ENCODE peak calls at places on chromosomes 11 and 22, in four cellular contexts. One of them, this sample, is unnamed.

GRCh38 chr11:74634537-74634936 is 42.2 kb downstream of the POLD3 start:
- DNase-seq in hepatocyte: peak
- DNase-seq in transverse colon: peak
- DNase-seq in heart right ventricle: no peak
- DNase-seq in this sample: no peak

GRCh38 chr22:40345801-40346177 is 511 bp upstream of the ADSL start:
- DNase-seq in hepatocyte: peak
- DNase-seq in heart right ventricle: peak
- DNase-seq in transverse colon: peak
- DNase-seq in this sample: no peak

GRCh38 chr11:65625628-65626342 is 10.2 kb downstream of the PCNX3 start:
- DNase-seq in heart right ventricle: peak
- DNase-seq in hepatocyte: peak
- DNase-seq in transverse colon: peak
- DNase-seq in this sample: peak

GRCh38 chr11:109734602-109735001 is 312.6 kb downstream of the C11orf87 start:
- DNase-seq in hepatocyte: no peak
- DNase-seq in transverse colon: no peak
- DNase-seq in heart right ventricle: no peak
- DNase-seq in this sample: no peak

GRCh38 chr11:81772161-81772560 is 961.5 kb downstream of the FAM181B start:
- DNase-seq in heart right ventricle: no peak
- DNase-seq in transverse colon: no peak
- DNase-seq in hepatocyte: peak
- DNase-seq in this sample: no peak

GRCh38 chr11:70078095-70078795 is at the start of gene ANO1:
- DNase-seq in hepatocyte: peak
- DNase-seq in heart right ventricle: peak
- DNase-seq in transverse colon: no peak
- DNase-seq in this sample: no peak

GRCh38 chr11:130181295-130182272 is 22.0 kb downstream of the ST14 start:
- DNase-seq in hepatocyte: peak
- DNase-seq in transverse colon: peak
- DNase-seq in heart right ventricle: no peak
- DNase-seq in this sample: no peak

GRCh38 chr11:95081412-95081811 is 8.2 kb upstream of the ENDOD1 start:
- DNase-seq in hepatocyte: no peak
- DNase-seq in transverse colon: no peak
- DNase-seq in heart right ventricle: peak
- DNase-seq in this sample: peak

GRCh38 chr11:20067665-20068064 is 92.6 kb downstream of the DBX1 start:
- DNase-seq in transverse colon: no peak
- DNase-seq in heart right ventricle: no peak
- DNase-seq in hepatocyte: no peak
- DNase-seq in this sample: no peak

GRCh38 chr11:68383976-68384501 is 71.6 kb downstream of the LRP5 start:
- DNase-seq in heart right ventricle: peak
- DNase-seq in transverse colon: peak
- DNase-seq in hepatocyte: peak
- DNase-seq in this sample: peak

GRCh38 chr11:131682373-131683015 is 312.1 kb downstream of the NTM start:
- DNase-seq in transverse colon: no peak
- DNase-seq in heart right ventricle: no peak
- DNase-seq in hepatocyte: no peak
- DNase-seq in this sample: no peak

GRCh38 chr22:26642465-26643367 is 14.7 kb upstream of the MIAT start:
- DNase-seq in transverse colon: peak
- DNase-seq in hepatocyte: no peak
- DNase-seq in heart right ventricle: peak
- DNase-seq in this sample: no peak

GRCh38 chr11:6968816-6969215 is 42.6 kb downstream of the ZNF215 start:
- DNase-seq in heart right ventricle: no peak
- DNase-seq in transverse colon: no peak
- DNase-seq in hepatocyte: no peak
- DNase-seq in this sample: no peak

GRCh38 chr11:61695917-61696316 is 15.7 kb downstream of the DAGLA start:
- DNase-seq in heart right ventricle: peak
- DNase-seq in transverse colon: peak
- DNase-seq in hepatocyte: peak
- DNase-seq in this sample: peak

GRCh38 chr22:37023743-37024338 is 4.3 kb downstream of the MPST start:
- DNase-seq in hepatocyte: no peak
- DNase-seq in transverse colon: peak
- DNase-seq in heart right ventricle: no peak
- DNase-seq in this sample: no peak

GRCh38 chr22:37020192-37020479 is 594 bp downstream of the MPST start:
- DNase-seq in transverse colon: peak
- DNase-seq in hepatocyte: peak
- DNase-seq in heart right ventricle: no peak
- DNase-seq in this sample: no peak

GRCh38 chr22:37021041-37021440 is 1.5 kb downstream of the MPST start:
- DNase-seq in heart right ventricle: no peak
- DNase-seq in transverse colon: peak
- DNase-seq in hepatocyte: no peak
- DNase-seq in this sample: no peak

GRCh38 chr22:37022483-37023337 is 3.2 kb downstream of the MPST start:
- DNase-seq in transverse colon: no peak
- DNase-seq in heart right ventricle: no peak
- DNase-seq in hepatocyte: no peak
- DNase-seq in this sample: no peak

DNA sequence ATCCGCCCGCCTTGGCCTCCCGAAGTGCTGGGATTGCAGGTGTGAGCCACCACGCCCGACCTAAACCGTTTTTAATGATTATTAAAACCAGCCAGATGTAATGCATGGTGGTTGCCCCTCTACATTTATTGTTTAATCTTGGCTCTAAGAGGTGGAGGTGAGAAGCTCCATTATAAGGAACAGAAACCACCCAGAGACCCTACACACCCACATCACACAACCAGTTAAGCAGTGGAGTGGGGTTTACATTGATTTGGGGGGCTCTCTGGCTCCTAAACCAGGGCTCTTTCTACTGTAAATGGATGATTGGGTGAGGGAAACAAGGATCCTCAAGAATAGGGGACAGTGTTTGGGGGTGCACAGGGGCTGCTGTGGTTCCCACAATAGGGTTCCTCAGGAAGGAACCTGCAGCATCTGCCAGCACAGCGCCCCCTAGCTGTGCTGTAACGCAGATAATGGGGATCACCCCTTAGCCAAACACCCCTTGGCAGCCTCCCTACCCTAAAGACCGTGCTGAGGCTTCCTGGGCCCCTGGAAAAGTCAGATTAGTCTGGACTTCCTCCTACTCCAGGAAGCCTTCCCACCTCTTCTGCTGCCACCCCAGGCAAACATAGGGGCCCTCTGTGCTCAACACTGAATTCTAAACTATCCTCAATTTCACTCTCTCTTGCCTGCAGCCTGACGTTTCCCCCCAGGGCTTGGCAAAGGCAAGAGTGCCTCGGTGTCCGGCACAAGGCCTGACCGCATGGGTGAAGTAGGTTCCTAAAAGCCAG is 2.4 kb downstream of the MPST start:
- DNase-seq in heart right ventricle: no peak
- DNase-seq in hepatocyte: peak
- DNase-seq in transverse colon: peak
- DNase-seq in this sample: peak
- H3K27ac ChIP-seq in heart right ventricle: peak
- H3K27ac ChIP-seq in hepatocyte: no peak
- H3K27ac ChIP-seq in transverse colon: peak
- H3K27ac ChIP-seq in this sample: peak

DNA sequence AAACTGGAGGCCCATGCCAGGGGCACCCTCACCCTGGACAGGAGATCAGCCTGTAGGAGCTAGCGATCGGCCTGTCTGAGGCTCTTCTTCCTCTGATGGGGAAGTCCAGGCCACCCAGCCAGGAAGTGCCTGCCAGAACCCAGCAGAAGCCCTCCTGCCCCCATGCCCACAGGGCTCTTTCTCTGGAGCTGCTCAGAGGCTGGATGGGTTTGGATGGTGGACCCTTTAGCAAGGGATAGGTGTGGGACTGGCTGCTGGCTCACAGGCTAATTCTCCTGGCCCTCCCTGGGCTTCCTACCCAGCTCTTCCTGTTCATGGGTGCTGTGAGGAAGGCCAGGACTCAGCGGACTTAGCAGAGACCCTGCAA is 7.7 kb downstream of the FXYD2 start:
- DNase-seq in heart right ventricle: no peak
- DNase-seq in hepatocyte: no peak
- DNase-seq in transverse colon: no peak
- DNase-seq in this sample: no peak
- H3K27ac ChIP-seq in heart right ventricle: no peak
- H3K27ac ChIP-seq in hepatocyte: peak
- H3K27ac ChIP-seq in transverse colon: peak
- H3K27ac ChIP-seq in this sample: no peak

GRCh38 chr11:34207487-34207886 is 102.1 kb downstream of the NAT10 start:
- DNase-seq in hepatocyte: no peak
- DNase-seq in heart right ventricle: no peak
- DNase-seq in transverse colon: no peak
- DNase-seq in this sample: no peak
- H3K27ac ChIP-seq in hepatocyte: peak
- H3K27ac ChIP-seq in heart right ventricle: no peak
- H3K27ac ChIP-seq in transverse colon: no peak
- H3K27ac ChIP-seq in this sample: no peak

GRCh38 chr11:18671246-18671645 is 27.3 kb upstream of the TMEM86A start:
- DNase-seq in hepatocyte: no peak
- DNase-seq in heart right ventricle: no peak
- DNase-seq in transverse colon: no peak
- DNase-seq in this sample: no peak

GRCh38 chr11:18677560-18677959 is 21.0 kb upstream of the TMEM86A start:
- DNase-seq in heart right ventricle: no peak
- DNase-seq in hepatocyte: no peak
- DNase-seq in transverse colon: no peak
- DNase-seq in this sample: no peak

DNA sequence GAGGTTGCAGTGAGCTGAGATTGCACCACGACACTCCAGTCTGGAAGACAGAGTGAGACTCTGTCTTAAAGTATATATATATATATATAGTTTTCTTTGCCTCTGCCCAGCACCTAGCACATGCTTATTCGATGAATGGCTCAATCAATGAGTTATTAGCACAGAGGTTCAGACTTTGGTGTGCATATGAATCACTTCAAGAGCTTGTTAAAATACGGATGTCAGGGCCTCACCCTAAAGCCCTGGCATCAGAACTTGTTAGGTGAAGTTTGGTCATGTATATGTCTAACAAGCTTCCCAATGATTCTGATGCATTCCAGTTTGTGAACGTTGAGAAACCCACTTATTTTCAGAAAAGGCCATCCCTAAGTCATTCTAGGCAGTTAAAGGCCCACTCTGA is 21.8 kb upstream of the TMEM86A start:
- DNase-seq in hepatocyte: no peak
- DNase-seq in transverse colon: no peak
- DNase-seq in heart right ventricle: no peak
- DNase-seq in this sample: no peak
- H3K27ac ChIP-seq in hepatocyte: no peak
- H3K27ac ChIP-seq in transverse colon: no peak
- H3K27ac ChIP-seq in heart right ventricle: no peak
- H3K27ac ChIP-seq in this sample: no peak

GRCh38 chr22:20956258-20957117 is 10.6 kb upstream of the AIFM3 start:
- DNase-seq in heart right ventricle: no peak
- DNase-seq in hepatocyte: peak
- DNase-seq in transverse colon: peak
- DNase-seq in this sample: no peak
- H3K27ac ChIP-seq in heart right ventricle: no peak
- H3K27ac ChIP-seq in hepatocyte: peak
- H3K27ac ChIP-seq in transverse colon: peak
- H3K27ac ChIP-seq in this sample: no peak

GRCh38 chr11:623349-623869 is 1.3 kb downstream of the CDHR5 start:
- DNase-seq in hepatocyte: peak
- DNase-seq in heart right ventricle: no peak
- DNase-seq in transverse colon: no peak
- DNase-seq in this sample: no peak
- H3K27ac ChIP-seq in hepatocyte: peak
- H3K27ac ChIP-seq in heart right ventricle: no peak
- H3K27ac ChIP-seq in transverse colon: peak
- H3K27ac ChIP-seq in this sample: no peak

GRCh38 chr22:44973829-44974228 is 36.0 kb downstream of the PHF21B start:
- DNase-seq in hepatocyte: no peak
- DNase-seq in transverse colon: no peak
- DNase-seq in heart right ventricle: no peak
- DNase-seq in this sample: no peak
- H3K27ac ChIP-seq in hepatocyte: no peak
- H3K27ac ChIP-seq in transverse colon: no peak
- H3K27ac ChIP-seq in heart right ventricle: no peak
- H3K27ac ChIP-seq in this sample: no peak

DNA sequence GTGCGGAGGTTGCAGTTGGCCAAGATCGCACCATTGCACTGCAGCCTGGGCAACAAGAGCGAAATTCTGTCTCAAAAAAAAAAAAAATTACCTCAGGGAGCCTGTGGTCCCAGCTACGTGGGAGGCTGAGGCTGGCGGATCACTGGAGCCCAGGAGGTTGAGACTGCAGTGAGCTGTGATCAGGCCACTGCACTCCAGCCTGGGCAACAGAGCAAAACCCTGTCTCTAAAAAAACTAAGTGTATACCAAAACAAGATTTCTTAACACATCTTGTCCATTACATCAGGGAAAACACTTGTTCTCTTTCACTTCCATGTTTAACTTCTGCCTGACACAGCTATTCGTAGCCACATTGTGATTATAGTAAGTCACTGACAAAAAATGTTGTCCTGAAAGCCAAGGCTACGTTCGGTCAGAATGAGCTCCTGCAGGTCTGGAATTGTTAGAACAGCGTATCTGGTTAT is 1.4 kb downstream of the TMEM80 start:
- DNase-seq in heart right ventricle: no peak
- DNase-seq in hepatocyte: peak
- DNase-seq in transverse colon: no peak
- DNase-seq in this sample: no peak
- H3K27ac ChIP-seq in heart right ventricle: peak
- H3K27ac ChIP-seq in hepatocyte: peak
- H3K27ac ChIP-seq in transverse colon: peak
- H3K27ac ChIP-seq in this sample: peak